ENCODE peak calls at places on chromosomes 5 and 9, in five cellular contexts. I, F, P, U and O are unnamed samples. For H3K4me1, the result is how much of the 10 kb centered on the place peaks cover.

GRCh38 chr5:133932441-133933168 is 35.8 kb downstream of the C5orf15 start:
- DNase-seq in I (no peak), F (no peak), P (no peak), U (no peak), O (no peak)

GRCh38 chr9:124218438-124219289 is 39.1 kb upstream of the NEK6 start:
- DNase-seq in I (peak), F (no peak), P (peak), U (peak), O (peak)

GRCh38 chr9:9998491-9999287 is 614.1 kb downstream of the PTPRD start:
- DNase-seq in I (no peak), F (no peak), P (peak), U (no peak), O (no peak)

GRCh38 chr5:134969166-134969565 is 1.5 kb downstream of the CATSPER3 start:
- DNase-seq in I (no peak), F (no peak), P (no peak), U (no peak), O (no peak)

GRCh38 chr9:83584995-83585394 is 37.9 kb upstream of the IDNK start:
- DNase-seq in I (no peak), F (no peak), P (no peak), U (no peak), O (no peak)

GRCh38 chr9:99181621-99182020 is 40.1 kb downstream of the ALG2 start:
- DNase-seq in I (no peak), F (no peak), P (no peak), U (no peak), O (no peak)

GRCh38 chr5:150763023-150763793 is 4.4 kb upstream of the DCTN4 start:
- DNase-seq in I (peak), F (peak), P (peak), U (peak), O (peak)

GRCh38 chr9:123528521-123528920 is 172.5 kb downstream of the CRB2 start:
- DNase-seq in I (no peak), F (no peak), P (no peak), U (no peak), O (no peak)

GRCh38 chr5:119524461-119524860 is 72.2 kb downstream of the HSD17B4 start:
- DNase-seq in I (no peak), F (no peak), P (no peak), U (no peak), O (no peak)

GRCh38 chr5:122951658-122952057 is 84.9 kb downstream of the PPIC start:
- DNase-seq in I (no peak), F (no peak), P (no peak), U (no peak), O (no peak)

GRCh38 chr9:4596165-4596922 is 65.8 kb upstream of the PLPP6 start:
- DNase-seq in I (peak), F (no peak), P (no peak), U (no peak), O (no peak)

GRCh38 chr5:62653001-62653863 is 74.6 kb downstream of the LRRC70 start:
- DNase-seq in I (no peak), F (no peak), P (no peak), U (peak), O (no peak)

GRCh38 chr5:132813599-132814440 is 718 bp downstream of the SOWAHA start:
- DNase-seq in I (no peak), F (peak), P (peak), U (no peak), O (no peak)

GRCh38 chr5:150490296-150490669 is 17.6 kb upstream of the NDST1 start:
- DNase-seq in I (no peak), F (no peak), P (no peak), U (no peak), O (no peak)

DNA sequence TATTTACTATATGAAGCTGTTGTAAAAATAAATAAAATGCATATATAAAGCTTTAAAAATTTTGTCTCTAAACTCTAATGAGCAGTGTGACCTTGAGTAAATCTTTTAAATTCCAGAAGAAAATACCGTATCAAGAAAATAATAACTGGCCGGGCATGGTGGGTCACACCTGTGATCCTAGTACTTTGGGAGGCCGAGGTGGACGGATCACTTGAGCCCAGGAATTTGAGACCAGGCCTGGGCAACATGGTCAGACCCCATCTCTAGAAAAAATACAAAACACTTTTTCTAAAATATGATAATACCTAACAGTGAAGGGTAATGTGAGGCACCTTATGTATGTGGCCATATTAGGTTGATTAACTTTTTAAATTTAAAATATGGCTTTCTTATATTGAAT is 8.5 kb downstream of the CPEB4 start:
- DNase-seq in I (no peak), F (no peak), P (no peak), U (no peak), O (no peak)
- H3K4me1 ChIP-seq in I (under half), F (under half), P (under half), U (under half), O (under half)

GRCh38 chr5:65924366-65925093 is 1.8 kb upstream of the ERBIN start:
- DNase-seq in I (no peak), F (no peak), P (no peak), U (peak), O (no peak)
- TF ChIP-seq POLR2A in I (no peak), F (no peak), P (no peak), U (no peak), O (no peak)

GRCh38 chr5:154309805-154310204 is 119.3 kb downstream of the GALNT10 start:
- DNase-seq in I (no peak), F (no peak), P (no peak), U (no peak), O (no peak)

GRCh38 chr5:154312000-154312399 is 121.5 kb downstream of the GALNT10 start:
- DNase-seq in I (no peak), F (no peak), P (no peak), U (no peak), O (no peak)

GRCh38 chr5:154308457-154309360 is 118.2 kb downstream of the GALNT10 start:
- DNase-seq in I (no peak), F (no peak), P (peak), U (no peak), O (no peak)

GRCh38 chr5:154311362-154311761 is 120.8 kb downstream of the GALNT10 start:
- DNase-seq in I (no peak), F (no peak), P (no peak), U (peak), O (no peak)

DNA sequence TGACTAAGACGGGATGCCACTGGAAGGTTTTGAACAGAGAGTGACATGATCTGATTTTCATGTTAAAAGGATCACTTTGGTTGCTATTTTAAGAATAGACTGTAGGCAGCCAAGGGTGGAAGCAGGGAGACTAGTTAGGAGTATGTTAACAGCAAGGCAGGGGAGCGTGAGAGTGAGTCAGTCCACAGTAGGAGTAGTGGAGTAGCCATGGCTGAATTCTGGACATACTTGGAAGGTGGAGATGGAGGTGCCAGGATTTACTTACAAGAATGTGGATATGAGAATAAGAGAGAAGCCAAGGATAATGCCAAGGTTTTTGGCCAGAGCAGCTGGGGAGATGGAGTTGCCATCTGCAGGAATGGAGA is 118.8 kb downstream of the GALNT10 start:
- DNase-seq in I (no peak), F (no peak), P (peak), U (no peak), O (no peak)
- H3K4me1 ChIP-seq in I (under half), F (under half), P (half or more), U (under half), O (under half)

GRCh38 chr9:120842685-120843485 is at the start of gene PSMD5:
- DNase-seq in I (peak), F (peak), P (peak), U (peak), O (peak)
- TF ChIP-seq POLR2A in I (peak), F (peak), P (peak), U (peak), O (peak)

DNA sequence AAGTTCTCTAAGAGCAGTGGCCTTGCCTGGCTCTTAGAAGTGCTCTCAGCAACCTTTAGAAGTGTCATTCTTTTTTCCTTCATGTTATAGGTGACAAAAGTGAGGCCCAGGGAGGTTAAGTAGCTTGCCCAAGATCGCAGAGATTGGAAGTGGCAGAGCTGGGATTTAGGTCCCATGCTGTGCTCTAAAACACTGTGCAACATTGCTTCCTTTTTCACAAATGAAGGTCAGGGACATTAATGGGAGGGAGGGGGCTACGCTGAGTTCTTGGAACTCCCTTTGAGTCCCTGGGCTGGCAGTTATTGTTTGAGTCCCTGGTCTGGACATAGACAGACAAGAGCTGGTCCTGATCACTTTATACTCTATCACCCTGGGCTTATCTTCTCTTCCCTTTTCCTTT is 45.3 kb downstream of the PAM start:
- DNase-seq in I (no peak), F (no peak), P (no peak), U (no peak), O (no peak)
- H3K4me1 ChIP-seq in I (under half), F (under half), P (under half), U (under half), O (half or more)

GRCh38 chr5:172173771-172174170 is 14.3 kb downstream of the STK10 start:
- DNase-seq in I (no peak), F (no peak), P (no peak), U (no peak), O (no peak)

GRCh38 chr5:172172912-172173591 is 15.0 kb downstream of the STK10 start:
- DNase-seq in I (no peak), F (no peak), P (no peak), U (no peak), O (peak)

GRCh38 chr5:172178301-172179031 is 9.6 kb downstream of the STK10 start:
- DNase-seq in I (no peak), F (no peak), P (no peak), U (no peak), O (no peak)

GRCh38 chr5:172177232-172177631 is 10.8 kb downstream of the STK10 start:
- DNase-seq in I (no peak), F (no peak), P (no peak), U (no peak), O (no peak)

GRCh38 chr5:172175263-172175719 is 12.7 kb downstream of the STK10 start:
- DNase-seq in I (no peak), F (no peak), P (no peak), U (peak), O (no peak)
- TF ChIP-seq POLR2A in I (no peak), F (no peak), P (no peak), U (no peak), O (no peak)

GRCh38 chr9:33146298-33146697 is 20.8 kb downstream of the B4GALT1 start:
- DNase-seq in I (no peak), F (no peak), P (no peak), U (no peak), O (no peak)
- H3K4me1 ChIP-seq in I (half or more), F (under half), P (half or more), U (under half), O (half or more)